ENCODE peak calls at places on chromosomes 4 and X, in four cellular contexts. B, C, O and X are unnamed samples.

GRCh38 chr4:788636-789297 is 37.2 kb downstream of the CPLX1 start:
- DNase-seq in C (no peak), B (no peak), O (no peak), X (no peak)

GRCh38 chr4:109645874-109646591 is 57.2 kb downstream of the CASP6 start:
- DNase-seq in O (no peak), C (no peak), B (no peak), X (no peak)

GRCh38 chr4:136750898-136751297 is 781.4 kb downstream of the PCDH18 start:
- DNase-seq in O (no peak), B (no peak), C (no peak), X (no peak)

GRCh38 chr4:138897818-138898226 is 117.8 kb upstream of the NOCT start:
- DNase-seq in C (no peak), O (no peak), B (no peak), X (no peak)

GRCh38 chr4:135838889-135839288 is 1637.3 kb upstream of the PABPC4L start:
- DNase-seq in B (peak; percentile 1), C (no peak), O (no peak), X (no peak)

GRCh38 chr4:118033148-118034060 is 882 bp upstream of the NDST3 start:
- DNase-seq in B (peak; percentile 11), O (no peak), C (peak; percentile 5), X (no peak)

GRCh38 chr4:8730681-8731080 is 138.1 kb downstream of the CPZ start:
- DNase-seq in C (no peak), B (no peak), O (no peak), X (no peak)

GRCh38 chr4:52244773-52245360 is 193.8 kb downstream of the SPATA18 start:
- DNase-seq in O (no peak), C (no peak), B (no peak), X (no peak)

GRCh38 chrX:25034889-25035288 is 19.1 kb upstream of the ARX start:
- DNase-seq in O (no peak), B (no peak), C (no peak), X (no peak)
- TF ChIP-seq CTCF in O (no peak), B (no peak), C (no peak), X (no peak)

DNA sequence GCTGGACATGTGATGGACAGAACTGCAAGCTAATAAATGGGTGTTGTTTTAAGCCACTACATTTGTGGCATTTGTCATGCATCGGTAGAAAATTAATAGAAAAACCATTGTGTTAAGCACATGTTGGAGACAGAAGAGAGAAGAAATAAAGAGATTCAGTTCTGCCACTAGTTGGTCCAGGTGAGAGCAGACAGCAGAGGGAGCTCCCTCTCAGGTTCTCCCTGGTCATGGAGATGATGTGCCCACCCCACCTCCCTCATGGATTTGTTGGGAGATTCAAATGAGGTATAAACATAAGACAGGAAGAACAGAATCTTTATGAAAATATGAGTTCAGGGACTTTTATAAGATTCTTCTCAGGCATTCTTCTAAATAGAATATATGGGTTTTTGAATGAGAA is 36.8 kb upstream of the OCIAD2 start:
- DNase-seq in O (no peak), C (peak; percentile 18), B (no peak), X (no peak)
- TF ChIP-seq CTCF in O (no peak), C (no peak), B (peak; percentile 33), X (no peak)

GRCh38 chr4:48635310-48635709 is 144.8 kb downstream of the FRYL start:
- DNase-seq in O (no peak), B (no peak), C (peak; percentile 52), X (no peak)
- TF ChIP-seq CTCF in O (no peak), B (no peak), C (no peak), X (no peak)

GRCh38 chr4:156475322-156475721 is 496.3 kb downstream of the PDGFC start:
- DNase-seq in C (no peak), O (no peak), B (no peak), X (no peak)
- TF ChIP-seq CTCF in C (no peak), O (peak; percentile 24), B (peak; percentile 49), X (peak; percentile 14)